ENCODE peak calls at places on chromosome 11, in five cellular contexts. C, S, V, Y and W are unnamed samples.

GRCh38 chr11:19200410-19201201 is 1.2 kb downstream of the CSRP3 start:
- DNase-seq in V (no peak), S (no peak), Y (no peak), C (peak; percentile 79), W (no peak)

GRCh38 chr11:76856571-76856970 is 4.1 kb upstream of the ACER3 start:
- DNase-seq in S (no peak), Y (no peak), V (no peak), C (no peak), W (no peak)

GRCh38 chr11:19880088-19880345 is 167.4 kb downstream of the NAV2 start:
- DNase-seq in Y (no peak), V (no peak), C (no peak), S (no peak), W (no peak)

GRCh38 chr11:34151166-34151565 is 45.7 kb downstream of the NAT10 start:
- DNase-seq in V (no peak), Y (no peak), S (no peak), C (no peak), W (no peak)

GRCh38 chr11:111913031-111913861 is 712 bp downstream of the HSPB2 start:
- DNase-seq in C (no peak), V (no peak), Y (no peak), S (no peak), W (no peak)

GRCh38 chr11:1869427-1870325 is 16.8 kb downstream of the LSP1 start:
- DNase-seq in S (no peak), V (peak; percentile 30), C (no peak), Y (no peak), W (no peak)

GRCh38 chr11:69931060-69931910 is 112.1 kb upstream of the FGF3 start:
- DNase-seq in V (no peak), C (no peak), Y (no peak), S (no peak), W (no peak)

GRCh38 chr11:117145393-117145761 is 1.3 kb downstream of the PAFAH1B2 start:
- DNase-seq in C (peak; percentile 38), S (peak; percentile 46), Y (no peak), V (no peak), W (peak; percentile 64)

GRCh38 chr11:68812526-68812925 is 29.2 kb downstream of the CPT1A start:
- DNase-seq in V (peak; percentile 27), C (no peak), S (no peak), Y (no peak), W (no peak)

GRCh38 chr11:112810951-112811350 is 150.3 kb upstream of the NCAM1 start:
- DNase-seq in V (no peak), C (no peak), Y (no peak), S (no peak), W (no peak)

GRCh38 chr11:86070435-86071056 is 1.7 kb upstream of the PICALM start:
- DNase-seq in V (no peak), C (no peak), S (no peak), Y (no peak), W (no peak)

GRCh38 chr11:19595840-19596751 is 116.5 kb upstream of the NAV2 start:
- DNase-seq in S (no peak), C (peak; percentile 83), V (peak; percentile 47), Y (no peak), W (no peak)

GRCh38 chr11:44622721-44623258 is 57.3 kb downstream of the CD82 start:
- DNase-seq in S (no peak), C (no peak), V (no peak), Y (peak; percentile 9), W (no peak)

GRCh38 chr11:112005422-112006094 is 19.6 kb upstream of the DLAT start:
- DNase-seq in V (no peak), C (no peak), S (no peak), Y (no peak), W (no peak)

GRCh38 chr11:2776351-2777061 is 76.7 kb upstream of the KCNQ1OT1 start:
- DNase-seq in S (no peak), Y (peak; percentile 8), V (no peak), C (no peak), W (no peak)

DNA sequence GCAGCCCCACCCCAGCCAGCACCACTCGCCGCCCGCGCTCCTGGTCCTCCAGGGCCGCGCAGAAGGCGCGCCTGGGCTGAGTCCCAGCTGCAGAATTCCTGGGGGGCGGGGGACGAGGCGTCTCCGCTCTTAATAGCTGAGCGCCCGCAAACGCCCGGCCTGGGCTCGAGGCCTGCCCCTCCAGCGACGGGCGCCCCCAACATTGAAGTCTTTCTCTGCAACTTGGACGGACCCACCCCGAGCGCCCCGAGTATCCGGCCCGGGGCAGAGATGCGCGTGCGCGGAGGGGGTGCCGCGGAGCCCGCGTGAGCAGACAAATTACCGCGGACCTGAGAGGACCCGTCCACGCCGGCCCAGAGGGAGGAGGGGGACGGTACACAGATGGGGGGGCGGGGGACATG is 6.7 kb upstream of the SYT7 start:
- DNase-seq in V (peak; percentile 70), C (no peak), S (peak; percentile 75), Y (peak; percentile 35), W (no peak)
- H3K4me3 ChIP-seq in V (peak overlapping the region; percentile 71), C (peak overlapping the region; percentile 10), S (no peak overlapping the region), Y (peak overlapping the region; percentile 78), W (no peak overlapping the region)

DNA sequence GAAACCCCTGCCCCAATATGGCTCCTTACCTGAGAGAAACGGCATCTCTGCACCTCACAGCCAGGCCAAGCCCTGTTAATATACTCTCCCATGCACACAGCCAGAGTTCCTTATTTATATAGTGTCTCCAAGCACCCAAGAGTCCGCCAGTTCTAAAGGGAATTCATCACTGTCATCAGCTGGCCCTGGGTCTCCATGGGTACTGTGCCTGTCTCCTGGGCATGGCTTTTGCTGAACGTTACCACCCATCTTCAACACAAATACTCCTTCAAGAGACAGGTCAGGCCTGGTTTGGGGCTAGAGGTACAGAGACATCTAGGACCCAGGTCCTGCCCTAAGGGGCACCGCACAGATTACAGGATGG is 1.6 kb upstream of the ATG16L2 start:
- DNase-seq in V (no peak), Y (no peak), C (no peak), S (no peak), W (peak; percentile 35)
- H3K4me1 ChIP-seq in V (peaks cover 48% of the 10 kb centered on the region), Y (peaks cover 26% of the 10 kb centered on the region), C (peaks cover 39% of the 10 kb centered on the region), S (peaks cover 4% of the 10 kb centered on the region), W (peaks cover 10% of the 10 kb centered on the region)

DNA sequence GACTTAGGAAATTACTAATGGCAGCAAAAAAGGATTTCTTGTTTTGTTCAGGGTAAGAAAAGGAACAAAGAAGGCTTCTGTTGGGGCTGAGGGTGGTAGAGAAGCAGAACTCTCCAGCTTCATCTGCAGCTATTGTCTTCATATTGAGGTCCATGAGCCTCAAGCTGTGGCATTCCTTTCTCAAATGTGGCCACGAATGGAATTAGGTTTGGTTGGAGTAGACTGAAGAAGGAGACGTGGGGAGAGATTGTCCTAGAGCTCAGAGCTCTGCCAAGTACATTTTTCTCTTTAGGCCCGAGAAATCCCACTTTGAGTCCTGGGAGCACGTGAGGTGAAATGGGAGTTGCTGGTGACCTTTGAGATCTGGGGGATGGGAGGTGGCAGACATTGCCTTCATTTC is 25.8 kb upstream of the MYOD1 start:
- DNase-seq in V (no peak), Y (no peak), C (no peak), S (no peak), W (no peak)
- H3K27me3 ChIP-seq in V (peaks cover 78% of the 10 kb centered on the region), Y (peaks cover 10% of the 10 kb centered on the region), C (peaks cover 31% of the 10 kb centered on the region), S (peaks cover 26% of the 10 kb centered on the region), W (peaks cover 37% of the 10 kb centered on the region)

GRCh38 chr11:114209904-114210303 is 86.3 kb upstream of the NNMT start:
- DNase-seq in V (no peak), Y (no peak), C (no peak), S (no peak), W (no peak)

GRCh38 chr11:114207096-114207495 is 89.1 kb upstream of the NNMT start:
- DNase-seq in Y (no peak), V (no peak), C (no peak), S (no peak), W (no peak)

GRCh38 chr11:114211444-114212122 is 84.6 kb upstream of the NNMT start:
- DNase-seq in C (no peak), V (no peak), S (no peak), Y (no peak), W (peak; percentile 23)

GRCh38 chr11:114209343-114209742 is 86.9 kb upstream of the NNMT start:
- DNase-seq in V (no peak), C (no peak), Y (no peak), S (no peak), W (no peak)

DNA sequence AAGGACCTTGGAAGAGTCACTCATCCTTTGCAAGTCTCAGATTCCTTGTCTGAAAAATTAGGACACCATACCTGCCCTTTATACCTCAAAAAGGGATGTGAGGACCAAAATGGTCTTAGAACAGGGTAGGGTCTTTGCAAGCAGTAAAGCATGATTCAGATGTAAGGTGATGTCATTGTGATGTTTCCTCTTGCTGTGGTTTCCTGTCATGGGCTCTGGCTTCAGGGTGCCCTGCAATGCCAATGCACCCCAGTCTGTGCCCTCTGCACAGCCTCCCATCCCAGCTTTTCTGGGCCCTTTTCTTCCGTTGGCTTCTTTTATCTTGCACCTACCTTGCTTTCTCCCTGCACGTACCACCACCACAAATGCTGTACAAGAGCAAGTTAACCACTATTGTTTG is 87.8 kb upstream of the NNMT start:
- DNase-seq in V (no peak), S (no peak), C (no peak), Y (peak; percentile 45), W (no peak)
- H3K4me3 ChIP-seq in V (no peak overlapping the region), S (no peak overlapping the region), C (no peak overlapping the region), Y (no peak overlapping the region), W (no peak overlapping the region)